ENCODE peak calls at places on chromosomes 6 and 20, in four cellular contexts. One of them, this sample, is unnamed.
A peak's percentile ranks its signal among the peaks of the same experiment; 100 is the strongest.

GRCh38 chr6:1082040-1082935 is 229.6 kb upstream of the FOXQ1 start:
- DNase-seq in Peyer's patch: no peak
- DNase-seq in aorta: no peak
- DNase-seq in small intestine: peak; percentile 29
- DNase-seq in this sample: no peak

GRCh38 chr6:84882768-84883766 is 118.7 kb upstream of the TBX18 start:
- DNase-seq in Peyer's patch: no peak
- DNase-seq in aorta: no peak
- DNase-seq in small intestine: no peak
- DNase-seq in this sample: no peak

GRCh38 chr6:106883808-106884262 is 90.7 kb downstream of the CD24 start:
- DNase-seq in small intestine: no peak
- DNase-seq in Peyer's patch: no peak
- DNase-seq in aorta: no peak
- DNase-seq in this sample: no peak

GRCh38 chr6:148177589-148178233 is 164.9 kb upstream of the SASH1 start:
- DNase-seq in Peyer's patch: peak; percentile 83
- DNase-seq in aorta: peak; percentile 91
- DNase-seq in small intestine: peak; percentile 54
- DNase-seq in this sample: peak; percentile 25

GRCh38 chr20:47392015-47392720 is 35.7 kb upstream of the ZMYND8 start:
- DNase-seq in Peyer's patch: no peak
- DNase-seq in small intestine: peak; percentile 29
- DNase-seq in aorta: no peak
- DNase-seq in this sample: no peak

GRCh38 chr6:106510090-106510970 is 119.0 kb downstream of the RTN4IP1 start:
- DNase-seq in aorta: peak; percentile 81
- DNase-seq in Peyer's patch: peak; percentile 92
- DNase-seq in small intestine: peak; percentile 85
- DNase-seq in this sample: peak; percentile 63

GRCh38 chr6:167475947-167476346 is 151.1 kb downstream of the TTLL2 start:
- DNase-seq in small intestine: no peak
- DNase-seq in aorta: no peak
- DNase-seq in Peyer's patch: no peak
- DNase-seq in this sample: no peak

GRCh38 chr6:14549319-14549770 is 431.8 kb downstream of the CD83 start:
- DNase-seq in aorta: no peak
- DNase-seq in Peyer's patch: peak; percentile 85
- DNase-seq in small intestine: peak; percentile 97
- DNase-seq in this sample: no peak

GRCh38 chr6:126170875-126171489 is 168.9 kb upstream of the CENPW start:
- DNase-seq in Peyer's patch: peak; percentile 63
- DNase-seq in aorta: no peak
- DNase-seq in small intestine: peak; percentile 69
- DNase-seq in this sample: peak; percentile 8

GRCh38 chr20:47038581-47039560 is 144.2 kb downstream of the EYA2 start:
- DNase-seq in Peyer's patch: no peak
- DNase-seq in aorta: no peak
- DNase-seq in small intestine: no peak
- DNase-seq in this sample: no peak

GRCh38 chr6:135196739-135197510 is 15.8 kb downstream of the MYB start:
- DNase-seq in Peyer's patch: no peak
- DNase-seq in aorta: no peak
- DNase-seq in small intestine: no peak
- DNase-seq in this sample: no peak

GRCh38 chr6:90695316-90695715 is 108.4 kb upstream of the MAP3K7 start:
- DNase-seq in aorta: no peak
- DNase-seq in Peyer's patch: no peak
- DNase-seq in small intestine: no peak
- DNase-seq in this sample: no peak

GRCh38 chr6:63652980-63653379 is 17.4 kb downstream of the PHF3 start:
- DNase-seq in aorta: no peak
- DNase-seq in small intestine: no peak
- DNase-seq in Peyer's patch: no peak
- DNase-seq in this sample: no peak

GRCh38 chr6:85390105-85390728 is 59.7 kb upstream of the NT5E start:
- DNase-seq in aorta: no peak
- DNase-seq in small intestine: peak; percentile 98
- DNase-seq in Peyer's patch: peak; percentile 82
- DNase-seq in this sample: no peak

GRCh38 chr6:136666041-136666440 is 115.8 kb upstream of the MAP7 start:
- DNase-seq in small intestine: no peak
- DNase-seq in aorta: no peak
- DNase-seq in Peyer's patch: no peak
- DNase-seq in this sample: no peak

GRCh38 chr20:31569163-31570020 is 35.7 kb upstream of the ID1 start:
- DNase-seq in Peyer's patch: peak; percentile 81
- DNase-seq in small intestine: peak; percentile 68
- DNase-seq in aorta: peak; percentile 84
- DNase-seq in this sample: peak; percentile 22

GRCh38 chr6:87832025-87832825 is 130.2 kb upstream of the AKIRIN2 start:
- DNase-seq in small intestine: peak; percentile 55
- DNase-seq in Peyer's patch: no peak
- DNase-seq in aorta: no peak
- DNase-seq in this sample: peak; percentile 21

GRCh38 chr6:41647061-41647511 is 8.8 kb downstream of the MDFI start:
- DNase-seq in small intestine: no peak
- DNase-seq in Peyer's patch: no peak
- DNase-seq in aorta: peak; percentile 54
- DNase-seq in this sample: no peak

GRCh38 chr6:139693735-139694134 is 319.3 kb upstream of the CITED2 start:
- DNase-seq in aorta: no peak
- DNase-seq in small intestine: no peak
- DNase-seq in Peyer's patch: no peak
- DNase-seq in this sample: no peak

GRCh38 chr20:51440589-51440988 is 101.9 kb downstream of the NFATC2 start:
- DNase-seq in Peyer's patch: peak; percentile 72
- DNase-seq in aorta: no peak
- DNase-seq in small intestine: peak; percentile 30
- DNase-seq in this sample: no peak

GRCh38 chr20:62472343-62473199 is 3.2 kb downstream of the GATA5 start:
- DNase-seq in small intestine: peak; percentile 92
- DNase-seq in aorta: no peak
- DNase-seq in Peyer's patch: peak; percentile 76
- DNase-seq in this sample: no peak

GRCh38 chr6:52588710-52589091 is 11.8 kb upstream of the TRAM2 start:
- DNase-seq in Peyer's patch: no peak
- DNase-seq in aorta: no peak
- DNase-seq in small intestine: no peak
- DNase-seq in this sample: no peak

GRCh38 chr6:134577998-134578397 is 260.1 kb upstream of the SGK1 start:
- DNase-seq in Peyer's patch: no peak
- DNase-seq in small intestine: no peak
- DNase-seq in aorta: no peak
- DNase-seq in this sample: no peak

GRCh38 chr6:137829641-137830083 is 37.4 kb upstream of the TNFAIP3 start:
- DNase-seq in aorta: no peak
- DNase-seq in Peyer's patch: no peak
- DNase-seq in small intestine: peak; percentile 70
- DNase-seq in this sample: no peak

GRCh38 chr6:7106215-7106751 is 1.5 kb upstream of the RREB1 start:
- DNase-seq in small intestine: peak; percentile 48
- DNase-seq in Peyer's patch: no peak
- DNase-seq in aorta: no peak
- DNase-seq in this sample: no peak

GRCh38 chr6:143060806-143061596 is at the start of gene AIG1:
- DNase-seq in aorta: no peak
- DNase-seq in Peyer's patch: peak; percentile 80
- DNase-seq in small intestine: no peak
- DNase-seq in this sample: peak; percentile 62

GRCh38 chr20:10414982-10415650 is 18.9 kb downstream of the MKKS start:
- DNase-seq in small intestine: no peak
- DNase-seq in aorta: no peak
- DNase-seq in Peyer's patch: no peak
- DNase-seq in this sample: no peak

GRCh38 chr6:5638666-5639065 is 368.1 kb downstream of the NRN1 start:
- DNase-seq in aorta: no peak
- DNase-seq in small intestine: no peak
- DNase-seq in Peyer's patch: no peak
- DNase-seq in this sample: no peak

GRCh38 chr6:19697744-19698290 is 139.4 kb upstream of the ID4 start:
- DNase-seq in small intestine: no peak
- DNase-seq in Peyer's patch: no peak
- DNase-seq in aorta: no peak
- DNase-seq in this sample: no peak

GRCh38 chr20:46557231-46557956 is 6.9 kb upstream of the OCSTAMP start:
- DNase-seq in small intestine: no peak
- DNase-seq in Peyer's patch: no peak
- DNase-seq in aorta: no peak
- DNase-seq in this sample: no peak

GRCh38 chr20:23995905-23996666 is 7.5 kb upstream of the GGTLC1 start:
- DNase-seq in small intestine: peak; percentile 31
- DNase-seq in aorta: peak; percentile 86
- DNase-seq in Peyer's patch: peak; percentile 82
- DNase-seq in this sample: peak; percentile 20

GRCh38 chr20:62064788-62065668 is 653 bp downstream of the TAF4 start:
- DNase-seq in aorta: no peak
- DNase-seq in Peyer's patch: no peak
- DNase-seq in small intestine: no peak
- DNase-seq in this sample: no peak

GRCh38 chr20:47258745-47259695 is 97.5 kb downstream of the ZMYND8 start:
- DNase-seq in aorta: peak; percentile 82
- DNase-seq in small intestine: no peak
- DNase-seq in Peyer's patch: peak; percentile 53
- DNase-seq in this sample: no peak

GRCh38 chr6:2507638-2508037 is 243.1 kb downstream of the MYLK4 start:
- DNase-seq in Peyer's patch: no peak
- DNase-seq in aorta: no peak
- DNase-seq in small intestine: no peak
- DNase-seq in this sample: no peak

GRCh38 chr6:94956910-94957309 is 620.4 kb upstream of the MANEA start:
- DNase-seq in Peyer's patch: no peak
- DNase-seq in small intestine: no peak
- DNase-seq in aorta: no peak
- DNase-seq in this sample: no peak

GRCh38 chr6:44078795-44079671 is 48.2 kb downstream of the MRPL14 start:
- DNase-seq in small intestine: peak; percentile 86
- DNase-seq in Peyer's patch: peak; percentile 90
- DNase-seq in aorta: no peak
- DNase-seq in this sample: peak; percentile 53

GRCh38 chr6:2157441-2158127 is 87.8 kb downstream of the GMDS start:
- DNase-seq in Peyer's patch: no peak
- DNase-seq in aorta: no peak
- DNase-seq in small intestine: no peak
- DNase-seq in this sample: peak; percentile 41

GRCh38 chr20:59749293-59749680 is 144.9 kb downstream of the PHACTR3 start:
- DNase-seq in small intestine: no peak
- DNase-seq in aorta: peak; percentile 84
- DNase-seq in Peyer's patch: no peak
- DNase-seq in this sample: no peak

GRCh38 chr6:166456360-166457156 is 73.8 kb upstream of the MPC1 start:
- DNase-seq in Peyer's patch: no peak
- DNase-seq in small intestine: peak; percentile 8
- DNase-seq in aorta: no peak
- DNase-seq in this sample: no peak

DNA sequence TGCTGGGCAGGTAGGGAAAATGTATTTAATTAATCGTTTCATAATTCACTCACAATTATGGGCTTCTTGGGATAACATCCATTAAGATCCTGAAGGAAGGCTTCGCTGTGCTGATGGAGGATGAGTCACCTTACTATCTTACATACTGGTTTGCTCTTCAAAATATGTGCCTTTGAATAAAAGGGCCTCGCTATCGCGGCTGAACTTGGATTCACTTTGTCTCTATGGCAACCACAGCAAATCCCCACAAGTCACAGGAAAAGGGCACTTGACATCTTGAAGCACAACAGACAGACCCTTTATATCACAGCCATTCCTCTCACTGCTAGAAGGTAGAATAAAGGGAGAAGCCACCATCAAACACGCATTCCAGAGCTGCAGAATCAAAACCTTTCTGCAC is 141.3 kb upstream of the MYLIP start:
- DNase-seq in Peyer's patch: no peak
- DNase-seq in aorta: no peak
- DNase-seq in small intestine: no peak
- DNase-seq in this sample: no peak
- H3K27ac ChIP-seq in Peyer's patch: no peak overlapping the region
- H3K27ac ChIP-seq in aorta: no peak overlapping the region
- H3K27ac ChIP-seq in small intestine: no peak overlapping the region
- H3K27ac ChIP-seq in this sample: no peak overlapping the region

DNA sequence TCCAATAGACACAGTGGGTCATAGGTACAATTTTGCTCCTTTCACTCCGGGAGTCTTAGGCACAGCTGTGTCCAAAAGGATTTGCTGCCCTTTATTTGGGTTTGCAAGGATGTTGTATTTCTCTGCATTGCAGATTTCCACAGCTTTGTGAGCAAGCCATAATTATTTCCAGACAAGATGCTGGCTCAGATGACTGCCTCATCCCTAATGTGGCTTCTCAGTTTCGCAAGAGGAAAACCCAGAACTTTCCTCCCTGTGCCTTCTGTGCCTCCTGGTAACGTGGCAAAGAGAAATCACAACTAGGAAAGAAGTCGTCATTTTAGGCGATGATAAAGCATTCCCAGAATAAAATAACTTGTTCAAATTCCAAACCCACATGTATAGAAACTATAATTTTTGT is 33.7 kb downstream of the FAM50B start:
- DNase-seq in Peyer's patch: no peak
- DNase-seq in aorta: no peak
- DNase-seq in small intestine: no peak
- DNase-seq in this sample: no peak
- H3K27ac ChIP-seq in Peyer's patch: no peak overlapping the region
- H3K27ac ChIP-seq in aorta: no peak overlapping the region
- H3K27ac ChIP-seq in small intestine: no peak overlapping the region
- H3K27ac ChIP-seq in this sample: no peak overlapping the region

GRCh38 chr20:44716309-44717106 is 1.3 kb downstream of the CCN5 start:
- DNase-seq in aorta: no peak
- DNase-seq in small intestine: no peak
- DNase-seq in Peyer's patch: no peak
- DNase-seq in this sample: no peak
- H3K27ac ChIP-seq in aorta: peak overlapping the region; percentile 85
- H3K27ac ChIP-seq in small intestine: no peak overlapping the region
- H3K27ac ChIP-seq in Peyer's patch: no peak overlapping the region
- H3K27ac ChIP-seq in this sample: no peak overlapping the region

GRCh38 chr20:50223321-50223995 is 32.8 kb downstream of the CEBPB start:
- DNase-seq in small intestine: no peak
- DNase-seq in Peyer's patch: no peak
- DNase-seq in aorta: no peak
- DNase-seq in this sample: no peak

GRCh38 chr20:50224052-50224451 is 33.4 kb downstream of the CEBPB start:
- DNase-seq in small intestine: no peak
- DNase-seq in aorta: no peak
- DNase-seq in Peyer's patch: no peak
- DNase-seq in this sample: no peak

GRCh38 chr20:50226093-50226974 is 35.7 kb downstream of the CEBPB start:
- DNase-seq in Peyer's patch: peak; percentile 67
- DNase-seq in small intestine: no peak
- DNase-seq in aorta: peak; percentile 87
- DNase-seq in this sample: no peak

GRCh38 chr20:50222568-50223320 is 32.1 kb downstream of the CEBPB start:
- DNase-seq in small intestine: no peak
- DNase-seq in aorta: no peak
- DNase-seq in Peyer's patch: no peak
- DNase-seq in this sample: no peak

GRCh38 chr20:50224553-50225255 is 34.1 kb downstream of the CEBPB start:
- DNase-seq in small intestine: no peak
- DNase-seq in aorta: peak; percentile 91
- DNase-seq in Peyer's patch: peak; percentile 76
- DNase-seq in this sample: no peak
- H3K27ac ChIP-seq in small intestine: no peak overlapping the region
- H3K27ac ChIP-seq in aorta: peak overlapping the region; percentile 93
- H3K27ac ChIP-seq in Peyer's patch: peak overlapping the region; percentile 52
- H3K27ac ChIP-seq in this sample: no peak overlapping the region

This sample was measured in naive thymus-derived CD4-positive, alpha-beta T cell.